ENCODE peak calls at places on chromosomes 7 and 10, in five cellular contexts. U is lower lobe of right lung; O is T-cell; W is activated T-helper 17 cell treated with anti-CD3 and anti-CD28 coated beads, Interleukin-2, amount 50 U/mL, for 72 hours; B is sciatic nerve. D is an unnamed sample.

GRCh38 chr7:64544010-64544409 is 18.9 kb downstream of the ZNF680 start:
- ATAC-seq in U (no peak), O (no peak), W (no peak), B (no peak), D (no peak)

GRCh38 chr10:75197066-75197465 is 13.5 kb upstream of the VDAC2 start:
- ATAC-seq in U (no peak), O (no peak), W (no peak), B (no peak), D (no peak)

GRCh38 chr7:55363386-55364170 is 1.6 kb upstream of the LANCL2 start:
- ATAC-seq in U (no peak), O (no peak), W (no peak), B (no peak), D (no peak)

GRCh38 chr10:124125305-124126116 is 32.1 kb upstream of the CHST15 start:
- ATAC-seq in U (no peak), O (no peak), W (peak), B (no peak), D (no peak)

GRCh38 chr10:4296165-4296564 is 511.2 kb upstream of the KLF6 start:
- ATAC-seq in U (no peak), O (no peak), W (no peak), B (no peak), D (no peak)

GRCh38 chr10:63120554-63120953 is 12.6 kb upstream of the NRBF2 start:
- ATAC-seq in U (no peak), O (no peak), W (no peak), B (peak), D (no peak)

GRCh38 chr10:89503633-89504345 is 31.6 kb downstream of the SLC16A12 start:
- ATAC-seq in U (no peak), O (no peak), W (peak), B (no peak), D (no peak)

GRCh38 chr10:14598809-14599764 is 175.6 kb downstream of the FAM107B start:
- ATAC-seq in U (no peak), O (no peak), W (no peak), B (no peak), D (no peak)

GRCh38 chr7:44087914-44088838 is 5.8 kb upstream of the POLM start:
- ATAC-seq in U (peak), O (no peak), W (no peak), B (peak), D (peak)

GRCh38 chr7:45027774-45028114 is 27.7 kb downstream of the CCM2 start:
- ATAC-seq in U (peak), O (peak), W (peak), B (peak), D (peak)

GRCh38 chr7:107890493-107890961 is 456 bp upstream of the DLD start:
- ATAC-seq in U (no peak), O (peak), W (no peak), B (peak), D (peak)

D was measured in esophagus mucosa.